ENCODE peak calls at places on chromosomes 7 and 10, in eight cellular contexts. T is adipocyte; Z is Panc1; K is BJ; A is fibroblast of pulmonary artery; S is stimulated activated CD8-positive, alpha-beta memory T cell treated with anti-CD3 and anti-CD28 coated beads, Interleukin-7, amount 100 ng/mL, for 48 hours; X is astrocyte of the hippocampus; B is NCI-H2081. V is an unnamed sample.

GRCh38 chr10:71302874-71303568 is 16.0 kb upstream of the SLC29A3 start:
- DNase-seq in X (peak), B (peak), T (peak), A (peak), K (no peak), S (no peak), Z (peak), V (no peak)

GRCh38 chr7:2566890-2567662 is 8.3 kb downstream of the IQCE start:
- DNase-seq in K (no peak), S (no peak), T (no peak), X (no peak), A (no peak), Z (no peak), B (no peak), V (no peak)

GRCh38 chr10:14750900-14751575 is 23.7 kb downstream of the FAM107B start:
- DNase-seq in S (no peak), B (no peak), T (no peak), A (no peak), K (no peak), Z (no peak), X (no peak), V (no peak)

GRCh38 chr7:125020801-125021200 is 91.2 kb upstream of the POT1 start:
- DNase-seq in A (peak), T (no peak), K (no peak), B (no peak), X (no peak), Z (no peak), S (no peak), V (no peak)

GRCh38 chr7:117895271-117895670 is 22.0 kb upstream of the CTTNBP2 start:
- DNase-seq in B (no peak), K (no peak), S (no peak), A (no peak), T (no peak), X (no peak), Z (no peak), V (no peak)

GRCh38 chr7:14021069-14021468 is 31.6 kb upstream of the ETV1 start:
- DNase-seq in B (no peak), Z (no peak), T (peak), X (peak), A (peak), S (no peak), K (no peak), V (no peak)

GRCh38 chr7:140033036-140033435 is 29.7 kb downstream of the PARP12 start:
- DNase-seq in B (no peak), X (peak), K (no peak), Z (no peak), A (peak), T (peak), S (no peak), V (no peak)

GRCh38 chr7:127107601-127108007 is 145.1 kb downstream of the GRM8 start:
- DNase-seq in X (peak), A (peak), T (peak), B (no peak), K (no peak), S (no peak), Z (peak), V (peak)

GRCh38 chr10:3467052-3467906 is 294.7 kb upstream of the PITRM1 start:
- DNase-seq in S (no peak), X (peak), K (peak), T (peak), B (no peak), A (peak), Z (peak), V (peak)

GRCh38 chr10:75396861-75397570 is 4.5 kb downstream of the ZNF503 start:
- DNase-seq in S (no peak), A (no peak), T (peak), K (no peak), X (peak), Z (no peak), B (no peak), V (no peak)

GRCh38 chr10:112327678-112328077 is 44.5 kb downstream of the TECTB start:
- DNase-seq in A (no peak), X (no peak), T (no peak), K (no peak), S (no peak), B (no peak), Z (no peak), V (no peak)

GRCh38 chr7:155282671-155283070 is 15.0 kb upstream of the INSIG1 start:
- DNase-seq in K (no peak), S (no peak), A (no peak), T (no peak), X (no peak), Z (no peak), B (no peak), V (no peak)

GRCh38 chr7:27840314-27840713 is 100.4 kb downstream of the TAX1BP1 start:
- DNase-seq in A (no peak), B (no peak), K (no peak), T (no peak), S (peak), X (no peak), Z (no peak), V (no peak)

GRCh38 chr7:28957064-28957821 is 887 bp downstream of the TRIL start:
- DNase-seq in A (peak), T (peak), B (no peak), X (no peak), Z (no peak), K (no peak), S (no peak), V (no peak)

GRCh38 chr10:11861811-11862210 is 38.7 kb downstream of the PROSER2 start:
- DNase-seq in S (no peak), X (no peak), A (no peak), K (no peak), B (no peak), T (no peak), Z (no peak), V (no peak)

GRCh38 chr7:83468251-83468739 is 180.6 kb downstream of the SEMA3E start:
- DNase-seq in B (peak), X (peak), T (peak), S (no peak), K (peak), Z (peak), A (peak), V (peak)

GRCh38 chr10:75136346-75136745 is 24.9 kb downstream of the SAMD8 start:
- DNase-seq in S (no peak), B (no peak), X (peak), A (no peak), K (no peak), Z (no peak), T (no peak), V (no peak)

GRCh38 chr7:124101173-124101768 is 68.4 kb upstream of the TMEM229A start:
- DNase-seq in X (peak), K (no peak), B (peak), Z (no peak), S (no peak), A (peak), T (no peak), V (no peak)

GRCh38 chr7:55086413-55087201 is 67.8 kb downstream of the EGFR start:
- DNase-seq in A (peak), T (peak), S (no peak), Z (no peak), X (peak), K (no peak), B (no peak), V (no peak)

GRCh38 chr10:43141421-43141820 is 3.2 kb downstream of the CSGALNACT2 start:
- DNase-seq in T (no peak), A (no peak), K (no peak), B (no peak), X (no peak), Z (no peak), S (no peak), V (no peak)